ENCODE peak calls at places on chromosomes 5 and 9, in five cellular contexts. One of them, this sample, is unnamed.

GRCh38 chr5:153350192-153350883 is 140.1 kb upstream of the GRIA1 start:
- DNase-seq in CD8-positive, alpha-beta T cell: no peak
- DNase-seq in heart left ventricle: no peak
- DNase-seq in right lobe of liver: no peak
- DNase-seq in small intestine: no peak
- DNase-seq in this sample: no peak

GRCh38 chr9:78865757-78866156 is 568.8 kb downstream of the PSAT1 start:
- DNase-seq in CD8-positive, alpha-beta T cell: no peak
- DNase-seq in heart left ventricle: no peak
- DNase-seq in right lobe of liver: no peak
- DNase-seq in small intestine: no peak
- DNase-seq in this sample: no peak

GRCh38 chr9:125532412-125532811 is 174.6 kb downstream of the MAPKAP1 start:
- DNase-seq in CD8-positive, alpha-beta T cell: no peak
- DNase-seq in heart left ventricle: no peak
- DNase-seq in right lobe of liver: no peak
- DNase-seq in small intestine: no peak
- DNase-seq in this sample: no peak

GRCh38 chr9:125233678-125234077 is 7.5 kb downstream of the HSPA5 start:
- DNase-seq in CD8-positive, alpha-beta T cell: no peak
- DNase-seq in heart left ventricle: no peak
- DNase-seq in right lobe of liver: no peak
- DNase-seq in small intestine: peak
- DNase-seq in this sample: no peak

GRCh38 chr5:39072915-39073758 is 1.1 kb downstream of the RICTOR start:
- DNase-seq in CD8-positive, alpha-beta T cell: peak
- DNase-seq in heart left ventricle: no peak
- DNase-seq in right lobe of liver: peak
- DNase-seq in small intestine: peak
- DNase-seq in this sample: no peak

GRCh38 chr9:134495881-134496412 is 145.7 kb upstream of the COL5A1 start:
- DNase-seq in CD8-positive, alpha-beta T cell: no peak
- DNase-seq in heart left ventricle: no peak
- DNase-seq in right lobe of liver: no peak
- DNase-seq in small intestine: no peak
- DNase-seq in this sample: no peak

GRCh38 chr5:124261133-124261532 is 485.3 kb downstream of the ZNF608 start:
- DNase-seq in CD8-positive, alpha-beta T cell: no peak
- DNase-seq in heart left ventricle: no peak
- DNase-seq in right lobe of liver: no peak
- DNase-seq in small intestine: no peak
- DNase-seq in this sample: no peak

GRCh38 chr5:64759960-64760695 is 8.4 kb downstream of the SREK1IP1 start:
- DNase-seq in CD8-positive, alpha-beta T cell: no peak
- DNase-seq in heart left ventricle: no peak
- DNase-seq in right lobe of liver: no peak
- DNase-seq in small intestine: no peak
- DNase-seq in this sample: no peak

GRCh38 chr9:122100756-122101155 is 7.6 kb upstream of the TTLL11 start:
- DNase-seq in CD8-positive, alpha-beta T cell: no peak
- DNase-seq in heart left ventricle: no peak
- DNase-seq in right lobe of liver: no peak
- DNase-seq in small intestine: no peak
- DNase-seq in this sample: no peak

GRCh38 chr5:112485802-112486427 is 66.8 kb upstream of the EPB41L4A start:
- DNase-seq in CD8-positive, alpha-beta T cell: no peak
- DNase-seq in heart left ventricle: no peak
- DNase-seq in right lobe of liver: no peak
- DNase-seq in small intestine: no peak
- DNase-seq in this sample: no peak

GRCh38 chr5:72394688-72395087 is 74.5 kb downstream of the PTCD2 start:
- DNase-seq in CD8-positive, alpha-beta T cell: no peak
- DNase-seq in heart left ventricle: no peak
- DNase-seq in right lobe of liver: no peak
- DNase-seq in small intestine: peak
- DNase-seq in this sample: no peak

DNA sequence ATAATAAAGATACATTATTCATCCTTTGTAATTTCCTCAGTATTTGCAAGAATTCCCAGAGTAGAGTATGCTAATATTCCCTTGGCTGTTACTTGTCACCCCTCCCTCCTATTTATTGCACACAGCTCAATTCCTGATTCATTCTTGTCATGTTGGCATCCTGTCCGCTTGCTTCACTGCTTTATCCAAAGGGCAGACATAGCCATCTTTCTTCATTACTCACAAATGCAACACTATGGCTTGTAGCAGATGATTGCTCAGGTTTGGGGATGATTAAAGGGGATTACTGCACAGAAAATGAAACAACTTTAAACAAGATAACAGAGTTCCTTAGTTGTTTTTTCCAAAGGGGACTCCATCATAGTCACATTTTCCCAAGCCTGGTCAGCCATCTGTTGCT is 1.2 kb upstream of the IL33 start:
- DNase-seq in CD8-positive, alpha-beta T cell: no peak
- DNase-seq in heart left ventricle: no peak
- DNase-seq in right lobe of liver: no peak
- DNase-seq in small intestine: no peak
- DNase-seq in this sample: no peak
- H3K27ac ChIP-seq in CD8-positive, alpha-beta T cell: no peak
- H3K27ac ChIP-seq in heart left ventricle: peak
- H3K27ac ChIP-seq in right lobe of liver: no peak
- H3K27ac ChIP-seq in small intestine: no peak
- H3K27ac ChIP-seq in this sample: no peak

DNA sequence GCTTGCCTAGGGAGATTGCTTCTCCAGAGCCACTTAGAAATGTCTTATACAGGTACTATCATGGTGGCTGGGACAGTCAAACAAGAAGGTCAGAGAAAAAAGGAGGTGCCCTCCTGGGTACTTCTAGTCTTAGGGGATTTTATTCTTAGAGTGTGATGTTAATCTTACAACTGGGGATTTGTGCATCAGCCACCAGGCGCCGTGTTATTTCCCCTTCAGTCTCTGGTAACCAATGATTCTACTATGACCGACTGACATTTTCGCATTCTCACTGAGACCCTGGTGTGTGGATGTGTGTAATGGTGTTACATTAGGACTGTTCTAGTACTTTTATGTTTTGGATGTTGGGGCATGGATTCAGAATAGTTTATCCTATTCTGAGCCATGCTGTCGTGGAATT is 175.0 kb upstream of the DAP start:
- DNase-seq in CD8-positive, alpha-beta T cell: no peak
- DNase-seq in heart left ventricle: no peak
- DNase-seq in right lobe of liver: no peak
- DNase-seq in small intestine: no peak
- DNase-seq in this sample: no peak
- H3K27ac ChIP-seq in CD8-positive, alpha-beta T cell: no peak
- H3K27ac ChIP-seq in heart left ventricle: no peak
- H3K27ac ChIP-seq in right lobe of liver: no peak
- H3K27ac ChIP-seq in small intestine: no peak
- H3K27ac ChIP-seq in this sample: no peak

GRCh38 chr5:36573441-36573840 is 33.0 kb upstream of the SLC1A3 start:
- DNase-seq in CD8-positive, alpha-beta T cell: no peak
- DNase-seq in heart left ventricle: no peak
- DNase-seq in right lobe of liver: no peak
- DNase-seq in small intestine: no peak
- DNase-seq in this sample: no peak

GRCh38 chr5:36570696-36571095 is 35.7 kb upstream of the SLC1A3 start:
- DNase-seq in CD8-positive, alpha-beta T cell: no peak
- DNase-seq in heart left ventricle: no peak
- DNase-seq in right lobe of liver: no peak
- DNase-seq in small intestine: no peak
- DNase-seq in this sample: no peak

GRCh38 chr5:36571643-36572042 is 34.8 kb upstream of the SLC1A3 start:
- DNase-seq in CD8-positive, alpha-beta T cell: no peak
- DNase-seq in heart left ventricle: no peak
- DNase-seq in right lobe of liver: no peak
- DNase-seq in small intestine: no peak
- DNase-seq in this sample: no peak

GRCh38 chr5:36569456-36569855 is 37.0 kb upstream of the SLC1A3 start:
- DNase-seq in CD8-positive, alpha-beta T cell: no peak
- DNase-seq in heart left ventricle: no peak
- DNase-seq in right lobe of liver: no peak
- DNase-seq in small intestine: no peak
- DNase-seq in this sample: no peak

GRCh38 chr5:36570268-36570667 is 36.1 kb upstream of the SLC1A3 start:
- DNase-seq in CD8-positive, alpha-beta T cell: no peak
- DNase-seq in heart left ventricle: no peak
- DNase-seq in right lobe of liver: no peak
- DNase-seq in small intestine: no peak
- DNase-seq in this sample: no peak
- H3K27ac ChIP-seq in CD8-positive, alpha-beta T cell: no peak
- H3K27ac ChIP-seq in heart left ventricle: peak
- H3K27ac ChIP-seq in right lobe of liver: no peak
- H3K27ac ChIP-seq in small intestine: no peak
- H3K27ac ChIP-seq in this sample: peak

DNA sequence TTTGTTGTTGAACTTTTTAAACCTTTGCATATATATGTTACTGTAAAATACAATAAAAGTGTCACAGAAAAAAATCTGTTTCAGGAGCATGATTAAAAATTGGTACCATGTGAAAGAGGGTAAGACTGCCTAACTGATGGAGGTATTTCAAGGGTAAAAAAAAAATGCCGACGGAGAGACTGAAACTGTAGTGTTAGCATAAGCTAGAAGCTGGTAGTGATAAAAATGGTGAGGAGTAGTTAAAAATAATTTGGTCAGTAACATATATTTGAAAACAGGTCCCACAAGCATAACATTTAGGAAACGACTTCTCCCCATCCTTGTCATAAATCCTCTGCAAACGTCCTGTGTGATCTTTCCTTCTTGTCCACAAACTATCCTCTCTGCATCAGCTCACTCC is 64.7 kb downstream of the MEF2C start:
- DNase-seq in CD8-positive, alpha-beta T cell: no peak
- DNase-seq in heart left ventricle: no peak
- DNase-seq in right lobe of liver: no peak
- DNase-seq in small intestine: no peak
- DNase-seq in this sample: no peak
- H3K27ac ChIP-seq in CD8-positive, alpha-beta T cell: no peak
- H3K27ac ChIP-seq in heart left ventricle: peak
- H3K27ac ChIP-seq in right lobe of liver: no peak
- H3K27ac ChIP-seq in small intestine: no peak
- H3K27ac ChIP-seq in this sample: no peak